ENCODE peak calls at places on chromosomes 13 and 19, in five cellular contexts. W, P, R, T and O are unnamed samples.

GRCh38 chr19:49453757-49454248 is 778 bp downstream of the ALDH16A1 start:
- DNase-seq in W (no peak), P (no peak), R (peak; percentile 29), T (no peak), O (no peak)

GRCh38 chr19:2148482-2149135 is 2.8 kb downstream of the AP3D1 start:
- DNase-seq in W (no peak), P (no peak), R (no peak), T (no peak), O (peak; percentile 16)

GRCh38 chr13:29786698-29787097 is 63.7 kb downstream of the UBL3 start:
- DNase-seq in W (no peak), P (no peak), R (no peak), T (no peak), O (no peak)

GRCh38 chr13:50410921-50411712 is 395.9 kb downstream of the KCNRG start:
- DNase-seq in W (no peak), P (peak; percentile 69), R (peak; percentile 83), T (no peak), O (no peak)

GRCh38 chr13:86000546-86000945 is 201.3 kb upstream of the SLITRK6 start:
- DNase-seq in W (no peak), P (no peak), R (no peak), T (no peak), O (no peak)

GRCh38 chr13:72151241-72151640 is 284.2 kb upstream of the DACH1 start:
- DNase-seq in W (no peak), P (no peak), R (no peak), T (no peak), O (no peak)

GRCh38 chr19:48812094-48812929 is 1.5 kb upstream of the BCAT2 start:
- DNase-seq in W (no peak), P (no peak), R (peak; percentile 99), T (no peak), O (peak; percentile 97)

GRCh38 chr13:42740753-42741152 is 40.6 kb upstream of the FAM216B start:
- DNase-seq in W (no peak), P (peak; percentile 7), R (no peak), T (no peak), O (peak; percentile 9)

GRCh38 chr13:66586489-66586888 is 643.6 kb downstream of the PCDH9 start:
- DNase-seq in W (no peak), P (no peak), R (no peak), T (no peak), O (no peak)

GRCh38 chr13:80084086-80084676 is 256.7 kb downstream of the SPRY2 start:
- DNase-seq in W (no peak), P (no peak), R (no peak), T (no peak), O (no peak)

GRCh38 chr19:6828698-6829633 is 56.5 kb downstream of the VAV1 start:
- DNase-seq in W (no peak), P (peak; percentile 98), R (peak; percentile 90), T (peak; percentile 8), O (no peak)

GRCh38 chr19:42276284-42276683 is 7.2 kb downstream of the CIC start:
- DNase-seq in W (no peak), P (no peak), R (no peak), T (no peak), O (no peak)

GRCh38 chr19:40663712-40664692 is 26.4 kb downstream of the NUMBL start:
- DNase-seq in W (no peak), P (no peak), R (peak; percentile 88), T (no peak), O (peak; percentile 57)

GRCh38 chr13:75489502-75490263 is 7.7 kb upstream of the TBC1D4 start:
- DNase-seq in W (no peak), P (no peak), R (no peak), T (peak; percentile 76), O (no peak)

GRCh38 chr19:46670874-46671273 is 9.9 kb upstream of the DACT3 start:
- DNase-seq in W (no peak), P (no peak), R (no peak), T (no peak), O (no peak)

GRCh38 chr13:20624213-20624612 is 57.3 kb downstream of the IFT88 start:
- DNase-seq in W (no peak), P (no peak), R (no peak), T (no peak), O (no peak)

GRCh38 chr13:71327266-71327665 is 539.7 kb downstream of the DACH1 start:
- DNase-seq in W (no peak), P (no peak), R (no peak), T (no peak), O (no peak)

GRCh38 chr13:67227131-67227983 is 2.8 kb downstream of the PCDH9 start:
- DNase-seq in W (no peak), P (no peak), R (no peak), T (no peak), O (no peak)

GRCh38 chr19:49151339-49152217 is 3.6 kb downstream of the HRC start:
- DNase-seq in W (peak; percentile 95), P (peak; percentile 98), R (peak; percentile 93), T (no peak), O (peak; percentile 79)

GRCh38 chr19:56351208-56351607 is 36.6 kb upstream of the ZSCAN5A start:
- DNase-seq in W (no peak), P (no peak), R (no peak), T (no peak), O (no peak)

GRCh38 chr13:85363504-85363903 is 435.7 kb downstream of the SLITRK6 start:
- DNase-seq in W (no peak), P (no peak), R (no peak), T (no peak), O (no peak)

GRCh38 chr19:27833031-27833430 is 1379.9 kb downstream of the UQCRFS1 start:
- DNase-seq in W (no peak), P (no peak), R (no peak), T (no peak), O (no peak)

GRCh38 chr19:4985551-4985991 is 16.7 kb downstream of the KDM4B start:
- DNase-seq in W (no peak), P (no peak), R (no peak), T (no peak), O (peak; percentile 41)

GRCh38 chr13:90883592-90883991 is 463.9 kb upstream of the MIR17HG start:
- DNase-seq in W (no peak), P (no peak), R (no peak), T (no peak), O (no peak)

GRCh38 chr13:49272296-49272695 is 24.6 kb downstream of the CDADC1 start:
- DNase-seq in W (no peak), P (no peak), R (no peak), T (no peak), O (no peak)

GRCh38 chr13:73661687-73662425 is 472.3 kb downstream of the KLF12 start:
- DNase-seq in W (no peak), P (no peak), R (no peak), T (no peak), O (no peak)

GRCh38 chr13:54183728-54184127 is 1155.1 kb downstream of the OLFM4 start:
- DNase-seq in W (no peak), P (no peak), R (no peak), T (no peak), O (no peak)

GRCh38 chr19:10339380-10339960 is at the start of gene ICAM3:
- DNase-seq in W (no peak), P (no peak), R (no peak), T (peak; percentile 43), O (no peak)

GRCh38 chr13:33183431-33184130 is 102.0 kb downstream of the STARD13 start:
- DNase-seq in W (no peak), P (no peak), R (no peak), T (no peak), O (no peak)

GRCh38 chr13:78562237-78562889 is 41.0 kb downstream of the POU4F1 start:
- DNase-seq in W (no peak), P (no peak), R (no peak), T (no peak), O (no peak)

GRCh38 chr19:6092329-6093286 is 17.7 kb downstream of the RFX2 start:
- DNase-seq in W (peak; percentile 34), P (peak; percentile 48), R (peak; percentile 78), T (no peak), O (no peak)

GRCh38 chr19:4379383-4380253 is 20.7 kb downstream of the SH3GL1 start:
- DNase-seq in W (no peak), P (no peak), R (no peak), T (peak; percentile 69), O (peak; percentile 18)

GRCh38 chr13:39363393-39363792 is 239.6 kb downstream of the LHFPL6 start:
- DNase-seq in W (no peak), P (no peak), R (no peak), T (no peak), O (no peak)
- TF ChIP-seq JUND in W (no peak), P (no peak), R (no peak), T (no peak), O (no peak)

GRCh38 chr19:17289489-17289888 is 7.8 kb downstream of the ANKLE1 start:
- DNase-seq in W (no peak), P (peak; percentile 89), R (peak; percentile 99), T (no peak), O (peak; percentile 96)
- TF ChIP-seq MAX in W (no peak), P (no peak), R (no peak), T (no peak), O (no peak)

GRCh38 chr19:51993422-51993821 is 6.8 kb upstream of the ZNF350 start:
- DNase-seq in W (no peak), P (no peak), R (no peak), T (no peak), O (no peak)

DNA sequence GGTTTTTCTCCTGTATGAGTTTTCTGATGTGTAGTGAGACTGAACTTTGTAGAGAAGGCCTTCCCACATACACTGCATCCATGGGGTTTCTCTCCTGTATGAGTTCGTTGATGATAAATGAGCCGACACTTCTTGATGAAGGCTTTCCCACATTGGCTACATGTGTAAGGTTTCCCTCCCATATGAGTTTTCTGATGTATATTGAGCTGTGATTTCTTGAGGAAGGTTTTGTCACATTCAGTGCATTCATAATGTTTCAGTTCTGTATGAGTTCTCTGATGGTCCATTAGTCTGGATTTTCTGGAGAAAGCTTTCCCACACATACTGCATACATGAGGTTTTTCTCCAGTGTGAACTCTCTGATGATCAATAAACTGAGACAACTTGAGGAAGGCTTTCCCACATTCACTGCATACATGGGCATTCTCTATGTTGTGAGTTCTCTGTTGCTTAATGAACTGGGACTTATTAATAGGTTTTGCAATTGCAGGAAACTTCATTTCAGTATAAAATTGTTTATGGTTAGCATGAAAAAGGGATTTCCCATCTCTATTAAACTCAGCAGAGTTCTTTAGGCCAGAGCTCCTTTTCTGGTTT is 7.5 kb upstream of the ZNF350 start:
- DNase-seq in W (no peak), P (no peak), R (no peak), T (no peak), O (no peak)
- H3K9me3 ChIP-seq in W (peaks cover 68% of the 10 kb centered on the region), P (peaks cover 30% of the 10 kb centered on the region), R (peaks cover 21% of the 10 kb centered on the region), T (peaks cover 46% of the 10 kb centered on the region), O (peaks cover 47% of the 10 kb centered on the region)

DNA sequence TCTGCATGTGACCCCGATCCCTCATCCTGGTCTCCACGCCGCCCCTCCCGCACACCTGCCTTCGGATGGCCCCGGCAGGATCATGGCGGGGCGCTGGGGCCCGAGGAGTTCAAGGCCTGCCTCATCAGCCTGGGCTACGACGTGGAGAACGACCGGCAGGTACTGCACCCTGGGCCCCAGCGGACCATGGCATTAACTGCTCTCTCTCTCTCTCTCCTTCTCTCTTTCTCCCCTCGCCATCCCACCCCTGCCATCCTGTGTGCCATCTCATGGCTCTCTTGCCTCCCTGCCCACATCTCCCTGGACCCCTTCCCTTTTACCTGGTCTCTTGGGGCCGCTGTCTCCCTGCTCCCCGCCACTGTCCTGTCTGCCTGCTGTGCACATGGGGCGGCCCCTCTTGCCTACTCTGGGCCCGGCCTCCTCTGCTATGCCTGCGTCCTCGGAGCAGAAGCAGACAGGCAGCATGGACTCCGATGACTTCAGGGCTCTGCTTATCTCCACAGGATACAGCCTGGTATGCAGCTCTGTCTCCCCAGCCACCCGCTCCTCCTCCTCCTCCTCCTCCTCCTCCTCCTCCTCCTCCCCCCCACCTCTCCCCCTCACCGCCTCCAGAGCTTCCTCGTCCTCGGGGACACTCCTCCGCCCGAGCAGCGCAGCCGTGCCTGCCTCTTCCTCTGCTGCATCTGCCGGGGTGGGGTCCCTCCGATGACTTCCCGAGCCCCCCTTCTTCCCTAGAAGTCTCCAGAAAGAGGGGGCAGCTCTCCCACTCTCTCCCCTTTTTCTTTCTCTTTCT is 16.2 kb downstream of the CAPN12 start:
- DNase-seq in W (no peak), P (no peak), R (peak; percentile 87), T (no peak), O (no peak)
- TF ChIP-seq JUND in W (no peak), P (no peak), R (peak; percentile 48), T (no peak), O (no peak)